ENCODE peak calls at places on chromosomes 11 and 22, in six cellular contexts. L is NB4, A is GM10248, U is cardiac fibroblast, B is choroid plexus epithelial cell, O is WTC11. Y is an unnamed sample.

GRCh38 chr11:95895815-95896214 is 28.1 kb downstream of the MTMR2 start:
- DNase-seq in L (peak), B (no peak), A (no peak), O (no peak), U (no peak), Y (no peak)

GRCh38 chr11:134356656-134357544 is 25.1 kb downstream of the GLB1L2 start:
- DNase-seq in A (no peak), O (no peak), B (no peak), U (no peak), L (no peak), Y (no peak)

GRCh38 chr22:21457023-21457787 is 10.0 kb upstream of the TMEM191C start:
- DNase-seq in A (no peak), O (peak), B (peak), U (no peak), L (no peak), Y (no peak)

GRCh38 chr22:49305215-49305965 is 522.3 kb downstream of the BRD1 start:
- DNase-seq in A (no peak), U (peak), B (peak), L (peak), O (peak), Y (peak)

GRCh38 chr11:9568854-9569587 is 4.4 kb upstream of the WEE1 start:
- DNase-seq in B (peak), O (peak), A (no peak), U (peak), L (peak), Y (no peak)

GRCh38 chr11:64971421-64972233 is at the start of gene MAJIN:
- DNase-seq in B (peak), L (no peak), A (peak), O (peak), U (peak), Y (no peak)

GRCh38 chr11:84855846-84856245 is 771.3 kb downstream of the DLG2 start:
- DNase-seq in U (peak), A (no peak), O (no peak), L (no peak), B (peak), Y (no peak)

GRCh38 chr22:25884121-25884520 is 142.1 kb downstream of the MYO18B start:
- DNase-seq in O (no peak), L (no peak), U (no peak), B (no peak), A (no peak), Y (no peak)

GRCh38 chr11:117815262-117815803 is 9.2 kb downstream of the FXYD2 start:
- DNase-seq in L (peak), U (no peak), O (no peak), A (peak), B (no peak), Y (no peak)

GRCh38 chr11:106101797-106102196 is 24.3 kb downstream of the AASDHPPT start:
- DNase-seq in A (no peak), O (no peak), B (peak), U (peak), L (no peak), Y (no peak)

GRCh38 chr11:93279911-93280347 is 50.6 kb upstream of the DEUP1 start:
- DNase-seq in L (no peak), U (no peak), O (no peak), A (peak), B (no peak), Y (no peak)

GRCh38 chr22:23243006-23243573 is 62.8 kb downstream of the BCR start:
- DNase-seq in U (no peak), L (no peak), A (peak), O (peak), B (no peak), Y (no peak)

GRCh38 chr11:67160045-67160444 is 41.0 kb downstream of the KDM2A start:
- DNase-seq in U (no peak), A (no peak), B (no peak), L (no peak), O (no peak), Y (no peak)

GRCh38 chr22:30015846-30016245 is 64.4 kb upstream of the HORMAD2 start:
- DNase-seq in O (no peak), U (no peak), L (no peak), B (peak), A (no peak), Y (no peak)

GRCh38 chr22:30891443-30891755 is 77.2 kb downstream of the MORC2 start:
- DNase-seq in O (no peak), A (no peak), L (no peak), U (no peak), B (no peak), Y (no peak)

GRCh38 chr11:44286268-44286880 is 23.6 kb downstream of the ALX4 start:
- DNase-seq in A (peak), O (peak), U (peak), L (peak), B (peak), Y (no peak)

GRCh38 chr11:22846726-22847125 is 13.5 kb downstream of the CCDC179 start:
- DNase-seq in L (no peak), U (no peak), B (no peak), A (no peak), O (no peak), Y (no peak)

GRCh38 chr11:128862913-128863660 is 4.0 kb downstream of the KCNJ1 start:
- DNase-seq in B (peak), O (no peak), U (peak), A (no peak), L (no peak), Y (no peak)

GRCh38 chr11:56027354-56027753 is at the start of gene OR5AS1:
- DNase-seq in L (no peak), U (no peak), O (no peak), B (no peak), A (no peak), Y (no peak)

GRCh38 chr11:128598755-128599154 is 11.4 kb upstream of the ETS1 start:
- DNase-seq in U (no peak), B (peak), O (no peak), A (no peak), L (no peak), Y (no peak)

GRCh38 chr22:50674127-50674493 is 1.5 kb downstream of the SHANK3 start:
- DNase-seq in O (no peak), B (no peak), L (no peak), U (no peak), A (no peak), Y (no peak)

GRCh38 chr11:40882301-40882700 is 577.2 kb downstream of the LRRC4C start:
- DNase-seq in B (no peak), U (no peak), O (no peak), L (no peak), A (no peak), Y (no peak)

GRCh38 chr11:27193434-27194225 is 153.0 kb downstream of the BBOX1 start:
- DNase-seq in O (no peak), L (no peak), A (no peak), U (no peak), B (no peak), Y (no peak)

GRCh38 chr11:563812-564578 is 3.2 kb downstream of the RASSF7 start:
- DNase-seq in U (no peak), L (no peak), A (no peak), B (no peak), O (no peak), Y (no peak)

GRCh38 chr11:1116666-1117390 is 40.9 kb upstream of the MUC5AC start:
- DNase-seq in B (no peak), U (no peak), L (no peak), A (no peak), O (no peak), Y (no peak)

GRCh38 chr22:27603823-27604190 is 197.7 kb downstream of the MN1 start:
- DNase-seq in B (peak), L (no peak), A (no peak), U (peak), O (no peak), Y (no peak)

GRCh38 chr11:85182437-85183109 is 444.6 kb downstream of the DLG2 start:
- DNase-seq in B (peak), L (peak), O (peak), U (peak), A (peak), Y (no peak)

GRCh38 chr22:44616882-44617655 is 84.9 kb upstream of the PRR5 start:
- DNase-seq in O (no peak), U (no peak), L (no peak), A (no peak), B (no peak), Y (no peak)

GRCh38 chr11:94023856-94024255 is 2.7 kb downstream of the HEPHL1 start:
- DNase-seq in A (no peak), B (no peak), U (no peak), O (no peak), L (no peak), Y (no peak)

GRCh38 chr11:7612661-7613393 is 60.5 kb downstream of the CYB5R2 start:
- DNase-seq in O (no peak), A (no peak), L (no peak), B (peak), U (peak), Y (no peak)

GRCh38 chr11:98545544-98546175 is 475.1 kb upstream of the CNTN5 start:
- DNase-seq in U (no peak), A (no peak), O (no peak), L (no peak), B (no peak), Y (no peak)

GRCh38 chr11:61951484-61952135 is 1.5 kb downstream of the BEST1 start:
- DNase-seq in O (no peak), L (no peak), B (no peak), U (no peak), A (no peak), Y (no peak)

GRCh38 chr11:46733234-46733633 is 14.2 kb downstream of the F2 start:
- DNase-seq in O (no peak), L (no peak), U (no peak), A (no peak), B (no peak), Y (no peak)

GRCh38 chr11:131661137-131661536 is 290.7 kb downstream of the NTM start:
- DNase-seq in A (no peak), L (no peak), U (no peak), O (no peak), B (no peak), Y (no peak)

GRCh38 chr22:50252081-50253045 is 1.3 kb upstream of the HDAC10 start:
- DNase-seq in B (peak), L (peak), O (peak), U (peak), A (peak), Y (peak)

GRCh38 chr11:134418119-134418840 is 6.2 kb upstream of the B3GAT1 start:
- DNase-seq in O (peak), L (peak), U (peak), B (peak), A (no peak), Y (no peak)

GRCh38 chr11:132200303-132200936 is 830.0 kb downstream of the NTM start:
- DNase-seq in A (no peak), B (no peak), U (no peak), L (no peak), O (no peak), Y (no peak)

DNA sequence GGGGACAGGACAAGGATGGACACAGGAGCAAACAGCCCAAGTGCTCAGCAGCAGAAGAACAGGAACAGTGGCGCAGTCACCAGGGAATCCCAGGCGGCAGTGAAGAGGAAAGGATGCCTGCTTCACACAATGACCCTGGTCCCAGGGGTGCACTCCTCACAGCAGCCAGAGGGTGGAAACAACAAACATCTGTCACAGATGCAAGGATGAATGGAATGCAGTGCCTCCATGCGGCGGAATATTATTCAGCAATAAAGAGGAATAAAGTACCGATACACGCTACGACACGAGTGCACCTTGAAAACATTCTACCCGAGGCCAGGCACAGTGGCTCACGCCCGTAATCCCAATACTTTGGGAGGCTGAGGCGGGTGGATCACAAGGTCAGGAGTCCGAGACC is 12.7 kb downstream of the CSNK1E start:
- DNase-seq in A (no peak), U (peak), O (no peak), L (no peak), B (peak), Y (no peak)
- TF ChIP-seq CTCF in A (no peak), U (peak), O (no peak), L (no peak), B (peak), Y (no peak)

GRCh38 chr11:102276302-102277182 is 40.7 kb upstream of the BIRC3 start:
- DNase-seq in L (no peak), U (peak), A (no peak), B (peak), O (no peak), Y (no peak)

GRCh38 chr11:102283088-102283487 is 34.2 kb upstream of the BIRC3 start:
- DNase-seq in B (no peak), A (no peak), U (no peak), L (no peak), O (no peak), Y (no peak)

GRCh38 chr11:102284008-102284407 is 33.3 kb upstream of the BIRC3 start:
- DNase-seq in U (no peak), A (no peak), L (no peak), O (no peak), B (no peak), Y (no peak)

GRCh38 chr11:102280237-102280833 is 36.9 kb upstream of the BIRC3 start:
- DNase-seq in B (no peak), L (no peak), U (no peak), A (no peak), O (no peak), Y (no peak)

GRCh38 chr11:102279641-102280170 is 37.6 kb upstream of the BIRC3 start:
- DNase-seq in U (peak), A (peak), O (no peak), B (peak), L (no peak), Y (no peak)
- TF ChIP-seq CTCF in U (peak), A (peak), O (no peak), B (peak), L (no peak), Y (no peak)

DNA sequence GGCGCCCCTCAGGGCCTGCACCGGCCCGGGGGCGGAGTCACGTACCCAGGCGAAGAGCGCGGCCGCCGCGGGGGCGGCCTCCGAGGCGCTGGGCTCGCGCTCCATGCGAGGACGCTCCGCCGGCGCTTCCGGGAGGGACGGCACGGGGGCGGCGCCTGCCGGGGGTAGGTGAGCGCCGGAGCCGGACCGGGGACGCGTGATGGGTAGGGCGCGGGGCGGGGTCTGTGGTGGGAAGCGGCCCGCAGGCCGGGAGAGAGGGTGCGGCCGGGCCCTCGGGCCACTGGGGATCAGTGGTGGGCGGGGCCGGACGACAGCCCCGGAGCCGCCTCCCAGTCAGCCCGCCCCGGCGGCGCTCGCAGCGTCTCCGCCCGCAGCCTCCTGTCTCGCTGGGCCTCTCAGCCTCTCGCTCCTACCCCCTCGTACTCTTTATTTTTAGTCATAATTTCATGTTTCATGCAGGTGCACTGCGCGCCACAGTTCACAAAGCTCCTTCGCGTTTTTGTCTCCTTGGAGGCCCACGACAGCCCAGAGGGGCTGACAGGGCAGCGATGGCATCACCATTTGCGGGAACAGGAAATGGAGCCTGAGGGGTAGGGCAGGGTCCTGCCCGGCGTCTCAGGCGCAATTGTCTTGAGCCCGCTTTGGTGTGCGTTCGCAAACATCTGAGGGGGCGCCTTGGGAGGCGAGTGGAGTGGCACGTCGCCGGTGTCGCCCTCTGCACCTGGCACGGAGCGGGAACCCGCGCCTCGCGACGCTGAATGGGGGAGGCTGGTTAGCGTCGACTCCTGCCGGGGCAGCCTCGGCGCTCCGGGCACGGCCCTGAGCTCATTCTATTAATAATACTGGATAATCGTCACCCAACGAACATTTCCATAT is at the start of gene SERGEF:
- DNase-seq in B (peak), O (peak), L (peak), A (peak), U (peak), Y (peak)
- TF ChIP-seq CTCF in B (no peak), O (no peak), L (no peak), A (no peak), U (no peak), Y (peak)

DNA sequence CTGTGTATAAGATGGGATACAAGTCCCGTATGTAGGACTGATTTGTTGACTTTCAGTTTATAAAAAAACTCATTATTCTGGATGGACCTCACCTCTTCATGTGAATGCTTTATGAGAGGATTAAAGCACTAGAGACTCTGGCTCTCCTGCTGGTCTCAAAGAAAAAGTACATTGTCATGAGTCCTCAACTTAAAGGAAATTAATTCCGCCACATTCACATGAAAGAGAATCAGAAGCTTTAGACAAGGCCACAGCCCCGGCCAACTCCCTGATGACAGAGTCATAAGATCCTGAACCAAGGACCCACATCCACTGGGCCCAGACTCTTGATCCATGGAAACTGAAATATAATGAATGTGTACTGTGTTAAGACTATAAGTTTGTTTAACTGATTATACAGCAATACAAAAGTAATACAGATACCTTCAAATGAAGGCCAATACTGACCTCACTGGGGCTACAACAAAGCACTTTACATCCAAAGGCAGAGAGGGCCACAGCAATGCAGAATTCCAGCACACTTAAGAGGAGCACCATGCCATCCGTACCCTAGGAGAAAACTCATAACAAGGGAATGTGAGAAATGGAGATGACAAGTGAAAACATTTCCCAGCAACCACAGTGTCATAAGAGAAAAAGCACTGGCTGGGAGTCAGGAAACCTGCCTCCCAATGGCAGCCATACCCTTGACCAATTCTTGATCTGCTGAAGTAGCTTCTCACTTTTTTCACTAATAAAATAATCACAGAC is 25.4 kb upstream of the MS4A6A start:
- DNase-seq in O (no peak), L (no peak), A (no peak), B (no peak), U (no peak), Y (no peak)
- TF ChIP-seq CTCF in O (no peak), L (no peak), A (no peak), B (no peak), U (no peak), Y (no peak)

DNA sequence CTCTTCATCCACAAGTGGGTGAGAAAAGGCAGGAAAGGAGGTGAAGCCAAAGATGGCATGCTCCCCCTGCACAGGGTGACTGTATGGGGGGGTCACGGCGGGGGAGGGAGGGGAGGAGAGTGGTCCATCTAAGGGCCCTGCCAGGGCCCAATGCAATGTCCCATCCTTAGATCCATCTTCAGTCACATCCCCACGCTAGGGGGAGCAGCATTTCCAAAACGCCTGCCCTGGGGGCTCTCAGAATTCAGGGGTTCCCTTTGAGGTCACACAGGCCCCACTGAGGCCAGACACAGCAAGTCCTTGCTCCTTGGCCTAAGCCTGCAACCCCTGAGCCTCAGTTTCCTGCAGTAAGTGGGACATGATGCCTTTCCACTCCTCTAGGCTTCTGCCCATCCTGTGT is 52.4 kb downstream of the RTN4R start:
- DNase-seq in A (no peak), L (no peak), U (no peak), B (no peak), O (no peak), Y (no peak)
- TF ChIP-seq CTCF in A (peak), L (no peak), U (no peak), B (peak), O (no peak), Y (no peak)

GRCh38 chr11:32006799-32007388 is 84.0 kb upstream of the RCN1 start:
- DNase-seq in O (peak), A (peak), B (peak), L (peak), U (peak), Y (no peak)

GRCh38 chr11:32002311-32002710 is 88.6 kb upstream of the RCN1 start:
- DNase-seq in O (no peak), L (no peak), U (no peak), B (no peak), A (no peak), Y (no peak)

GRCh38 chr11:31997955-31998354 is 92.9 kb upstream of the RCN1 start:
- DNase-seq in B (peak), A (no peak), L (no peak), U (no peak), O (no peak), Y (no peak)

GRCh38 chr11:32005786-32006406 is 85.0 kb upstream of the RCN1 start:
- DNase-seq in O (no peak), U (no peak), B (no peak), A (no peak), L (no peak), Y (no peak)

DNA sequence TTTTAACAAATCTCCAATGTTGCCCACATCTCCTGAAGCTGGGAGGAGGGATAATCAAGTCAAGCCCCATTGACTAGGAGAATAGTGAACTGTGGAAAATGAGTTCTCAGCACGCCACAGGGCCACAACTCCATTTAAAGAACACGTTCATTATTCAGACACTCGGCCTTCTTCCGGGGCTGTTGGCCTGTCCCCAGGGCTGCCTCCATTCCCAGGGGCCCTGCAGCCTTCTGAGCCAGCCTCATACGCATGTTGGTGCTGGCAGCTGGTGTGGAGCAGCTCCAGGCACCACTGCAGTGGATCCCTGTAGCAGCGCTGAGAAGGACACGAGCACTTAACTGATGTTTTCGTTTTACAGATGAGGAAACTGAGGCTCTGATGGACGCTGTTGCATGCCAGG is 87.5 kb upstream of the RCN1 start:
- DNase-seq in A (no peak), B (no peak), U (no peak), L (no peak), O (no peak), Y (no peak)
- TF ChIP-seq CTCF in A (no peak), B (no peak), U (no peak), L (no peak), O (no peak), Y (no peak)

Y was measured in mesothelial cell of epicardium.